ENCODE peak calls at places on chromosomes 3 and 15, in five cellular contexts. J is C1 segment of cervical spinal cord, Y is HT1080, O is HCT116, D is neuronal stem cell. F is an unnamed sample.

GRCh38 chr3:32781211-32781968 is 36.4 kb upstream of the TRIM71 start:
- DNase-seq in O (peak; percentile 83), D (peak; percentile 88), Y (peak; percentile 77), J (peak; percentile 14), F (peak; percentile 92)

GRCh38 chr15:30030350-30030749 is 52.4 kb upstream of the GOLGA8J start:
- DNase-seq in J (no peak), D (no peak), Y (no peak), O (peak; percentile 13), F (peak; percentile 15)

GRCh38 chr15:45130291-45131000 is 652 bp downstream of the DUOX1 start:
- DNase-seq in D (no peak), J (no peak), Y (no peak), O (no peak), F (no peak)

GRCh38 chr3:23041918-23042696 is 161.0 kb upstream of the UBE2E2 start:
- DNase-seq in Y (peak; percentile 15), O (peak; percentile 1), J (no peak), D (no peak), F (peak; percentile 34)

GRCh38 chr3:9897408-9898372 is 5.0 kb upstream of the IL17RE start:
- DNase-seq in O (peak; percentile 56), J (no peak), Y (peak; percentile 63), D (no peak), F (peak; percentile 96)

GRCh38 chr3:49411550-49411967 is 217 bp downstream of the RHOA start:
- DNase-seq in D (no peak), Y (no peak), O (no peak), J (no peak), F (no peak)

GRCh38 chr15:99492716-99493115 is 73.1 kb upstream of the MEF2A start:
- DNase-seq in J (no peak), D (no peak), O (no peak), Y (no peak), F (no peak)

GRCh38 chr3:10485380-10485779 is 20.0 kb downstream of the ATP2B2 start:
- DNase-seq in Y (no peak), D (no peak), O (no peak), J (no peak), F (no peak)

GRCh38 chr15:52423852-52424251 is 104.8 kb downstream of the MYO5A start:
- DNase-seq in D (no peak), J (no peak), O (no peak), Y (no peak), F (no peak)

GRCh38 chr3:50436063-50436674 is 67.3 kb downstream of the CACNA2D2 start:
- DNase-seq in Y (peak; percentile 52), J (no peak), D (peak; percentile 42), O (peak; percentile 19), F (peak; percentile 2)

GRCh38 chr3:160812304-160812703 is 56.3 kb downstream of the PPM1L start:
- DNase-seq in J (no peak), O (no peak), Y (no peak), D (no peak), F (no peak)

GRCh38 chr3:24522155-24522579 is 27.5 kb upstream of the THRB start:
- DNase-seq in O (no peak), Y (no peak), D (peak; percentile 15), J (no peak), F (no peak)

GRCh38 chr15:58766290-58766689 is 4.8 kb upstream of the MINDY2 start:
- DNase-seq in D (no peak), O (no peak), Y (peak; percentile 21), J (no peak), F (no peak)

GRCh38 chr3:129892857-129893615 is 475 bp downstream of the TMCC1 start:
- DNase-seq in Y (peak; percentile 52), O (no peak), J (peak; percentile 74), D (peak; percentile 72), F (no peak)

GRCh38 chr3:63228677-63229076 is 49.4 kb upstream of the SYNPR start:
- DNase-seq in D (peak; percentile 14), O (peak; percentile 16), Y (peak; percentile 47), J (no peak), F (peak; percentile 23)

GRCh38 chr3:115072265-115073008 is 74.7 kb downstream of the ZBTB20 start:
- DNase-seq in J (no peak), O (peak; percentile 22), Y (no peak), D (no peak), F (no peak)

GRCh38 chr15:50879016-50879415 is 29.5 kb upstream of the AP4E1 start:
- DNase-seq in Y (no peak), D (no peak), J (no peak), O (no peak), F (no peak)

GRCh38 chr3:98359993-98360675 is 6.5 kb downstream of the OR5K4 start:
- DNase-seq in D (no peak), Y (peak; percentile 60), O (peak; percentile 21), J (no peak), F (no peak)

GRCh38 chr15:40902605-40903561 is 8.6 kb downstream of the VPS18 start:
- DNase-seq in D (no peak), O (no peak), Y (no peak), J (peak; percentile 46), F (no peak)

GRCh38 chr3:23735062-23735461 is 70.7 kb upstream of the UBE2E1 start:
- DNase-seq in O (no peak), D (no peak), J (no peak), Y (no peak), F (no peak)

GRCh38 chr3:37466660-37467359 is 292.4 kb upstream of the LRRFIP2 start:
- DNase-seq in O (no peak), J (no peak), D (no peak), Y (no peak), F (no peak)

GRCh38 chr3:123445702-123446101 is 3.2 kb downstream of the ADCY5 start:
- DNase-seq in D (no peak), O (no peak), Y (no peak), J (no peak), F (no peak)

GRCh38 chr3:9183811-9184463 is 65.5 kb downstream of the SRGAP3 start:
- DNase-seq in Y (no peak), O (no peak), J (peak; percentile 33), D (peak; percentile 83), F (no peak)

GRCh38 chr3:143586565-143586964 is 261.7 kb downstream of the SLC9A9 start:
- DNase-seq in Y (no peak), O (no peak), D (no peak), J (no peak), F (no peak)

GRCh38 chr15:27486676-27487290 is 515.8 kb downstream of the GABRG3 start:
- DNase-seq in D (no peak), J (no peak), Y (no peak), O (no peak), F (no peak)

GRCh38 chr3:49158108-49158709 is 7.9 kb downstream of the CCDC71 start:
- DNase-seq in J (no peak), D (no peak), Y (peak; percentile 25), O (peak; percentile 28), F (peak; percentile 52)

GRCh38 chr3:45001738-45002137 is 24.4 kb upstream of the CLEC3B start:
- DNase-seq in Y (no peak), D (no peak), J (no peak), O (no peak), F (no peak)

GRCh38 chr3:69938061-69938460 is 61.5 kb upstream of the SAMMSON start:
- DNase-seq in O (no peak), Y (no peak), J (no peak), D (no peak), F (no peak)

GRCh38 chr15:64854041-64854440 is 12.3 kb downstream of the PLEKHO2 start:
- DNase-seq in Y (peak; percentile 42), D (no peak), J (no peak), O (no peak), F (no peak)

GRCh38 chr15:60804986-60805949 is 326.3 kb upstream of the ICE2 start:
- DNase-seq in Y (peak; percentile 92), O (no peak), D (no peak), J (no peak), F (peak; percentile 3)

GRCh38 chr3:63349583-63350177 is 71.6 kb downstream of the SYNPR start:
- DNase-seq in O (peak; percentile 24), D (peak; percentile 43), J (no peak), Y (peak; percentile 8), F (peak; percentile 47)

GRCh38 chr3:50008931-50009330 is 69.0 kb downstream of the RBM6 start:
- DNase-seq in O (no peak), D (no peak), J (no peak), Y (peak; percentile 54), F (no peak)

F was measured in LoVo.